ENCODE peak calls at places on chromosomes 5 and 9, in eight cellular contexts. B is brain microvascular endothelial cell, U is activated B cell treated with CpG ODN at 0.5 μM for 24 hours, S is WTC11, H is RWPE1, Y is cardiac muscle cell, W is astrocyte, F is A549. L is an unnamed sample.

GRCh38 chr5:180600554-180601041 is 9.3 kb upstream of the SCGB3A1 start:
- DNase-seq in B (no peak), U (no peak), S (peak), H (no peak), Y (no peak), W (no peak), F (no peak), L (no peak)

GRCh38 chr5:41809128-41809527 is 61.1 kb downstream of the OXCT1 start:
- DNase-seq in B (no peak), U (no peak), S (no peak), H (no peak), Y (no peak), W (no peak), F (no peak), L (no peak)

GRCh38 chr9:90020277-90020871 is 415.6 kb downstream of the GADD45G start:
- DNase-seq in B (no peak), U (no peak), S (no peak), H (peak), Y (no peak), W (peak), F (no peak), L (no peak)

GRCh38 chr5:143479394-143479793 is 75.9 kb upstream of the NR3C1 start:
- DNase-seq in B (no peak), U (no peak), S (no peak), H (peak), Y (no peak), W (no peak), F (peak), L (no peak)

GRCh38 chr5:21806271-21806670 is 1046.9 kb downstream of the CDH12 start:
- DNase-seq in B (no peak), U (no peak), S (no peak), H (no peak), Y (no peak), W (no peak), F (no peak), L (no peak)

GRCh38 chr9:88874391-88874790 is 116.9 kb upstream of the S1PR3 start:
- DNase-seq in B (no peak), U (no peak), S (no peak), H (no peak), Y (peak), W (peak), F (peak), L (no peak)

GRCh38 chr9:99040911-99041582 is 63.9 kb upstream of the TGFBR1 start:
- DNase-seq in B (peak), U (no peak), S (no peak), H (no peak), Y (no peak), W (peak), F (peak), L (peak)

GRCh38 chr5:180436936-180437335 is 57.2 kb upstream of the CNOT6 start:
- DNase-seq in B (no peak), U (no peak), S (no peak), H (no peak), Y (no peak), W (no peak), F (no peak), L (no peak)

GRCh38 chr5:141846031-141846430 is 32.2 kb downstream of the PCDH1 start:
- DNase-seq in B (peak), U (no peak), S (peak), H (no peak), Y (peak), W (peak), F (no peak), L (peak)

GRCh38 chr9:32348289-32348688 is 36.2 kb upstream of the ACO1 start:
- DNase-seq in B (no peak), U (no peak), S (no peak), H (no peak), Y (no peak), W (peak), F (no peak), L (no peak)

GRCh38 chr9:122031157-122031556 is 62.0 kb downstream of the TTLL11 start:
- DNase-seq in B (no peak), U (no peak), S (no peak), H (no peak), Y (no peak), W (no peak), F (no peak), L (no peak)

GRCh38 chr5:173795601-173796000 is 92.5 kb upstream of the CPEB4 start:
- DNase-seq in B (no peak), U (no peak), S (no peak), H (no peak), Y (peak), W (no peak), F (no peak), L (no peak)

GRCh38 chr9:133534346-133535284 is at the start of gene ADAMTSL2:
- DNase-seq in B (no peak), U (no peak), S (peak), H (peak), Y (peak), W (peak), F (no peak), L (peak)

GRCh38 chr9:18857769-18858168 is 175.2 kb downstream of the SAXO1 start:
- DNase-seq in B (peak), U (no peak), S (no peak), H (no peak), Y (no peak), W (peak), F (no peak), L (peak)

GRCh38 chr5:52007230-52007858 is 624.1 kb downstream of the ISL1 start:
- DNase-seq in B (peak), U (no peak), S (no peak), H (peak), Y (peak), W (peak), F (peak), L (peak)

GRCh38 chr9:101201626-101202025 is 173.1 kb downstream of the PLPPR1 start:
- DNase-seq in B (no peak), U (no peak), S (no peak), H (no peak), Y (no peak), W (no peak), F (no peak), L (no peak)

GRCh38 chr9:20508242-20508641 is 114.1 kb downstream of the MLLT3 start:
- DNase-seq in B (no peak), U (no peak), S (no peak), H (no peak), Y (no peak), W (no peak), F (peak), L (no peak)

GRCh38 chr5:59099270-59099994 is 516.6 kb downstream of the RAB3C start:
- DNase-seq in B (peak), U (no peak), S (no peak), H (peak), Y (no peak), W (peak), F (peak), L (peak)

GRCh38 chr5:94908889-94909480 is 290.5 kb downstream of the SLF1 start:
- DNase-seq in B (peak), U (no peak), S (no peak), H (peak), Y (peak), W (peak), F (peak), L (peak)

GRCh38 chr9:19247420-19247819 is 16.9 kb downstream of the DENND4C start:
- DNase-seq in B (no peak), U (no peak), S (no peak), H (no peak), Y (no peak), W (no peak), F (no peak), L (no peak)

GRCh38 chr5:10461904-10462542 is 20.3 kb downstream of the ROPN1L start:
- DNase-seq in B (no peak), U (no peak), S (no peak), H (no peak), Y (no peak), W (no peak), F (no peak), L (no peak)

GRCh38 chr5:111603446-111603827 is 91.1 kb upstream of the STARD4 start:
- DNase-seq in B (peak), U (no peak), S (no peak), H (no peak), Y (peak), W (peak), F (no peak), L (peak)

GRCh38 chr5:148491793-148492184 is 108.0 kb downstream of the FBXO38 start:
- DNase-seq in B (no peak), U (no peak), S (no peak), H (no peak), Y (no peak), W (no peak), F (no peak), L (no peak)

GRCh38 chr5:163259495-163259894 is 177.9 kb upstream of the CCNG1 start:
- DNase-seq in B (no peak), U (no peak), S (no peak), H (no peak), Y (no peak), W (no peak), F (no peak), L (no peak)

GRCh38 chr5:110956913-110957813 is 114.3 kb upstream of the TSLP start:
- DNase-seq in B (no peak), U (no peak), S (no peak), H (no peak), Y (no peak), W (no peak), F (no peak), L (no peak)

GRCh38 chr5:132498152-132498551 is 7.6 kb upstream of the IRF1 start:
- DNase-seq in B (no peak), U (peak), S (no peak), H (peak), Y (no peak), W (peak), F (peak), L (peak)

GRCh38 chr5:148632978-148633377 is 21.3 kb downstream of the HTR4 start:
- DNase-seq in B (no peak), U (no peak), S (no peak), H (no peak), Y (no peak), W (no peak), F (no peak), L (no peak)

GRCh38 chr5:125198270-125198974 is 452.0 kb upstream of the ZNF608 start:
- DNase-seq in B (peak), U (no peak), S (no peak), H (no peak), Y (peak), W (peak), F (no peak), L (peak)

GRCh38 chr5:51201024-51201423 is 182.2 kb upstream of the ISL1 start:
- DNase-seq in B (no peak), U (no peak), S (no peak), H (no peak), Y (no peak), W (no peak), F (no peak), L (no peak)

GRCh38 chr9:116381350-116381749 is 227.8 kb downstream of the PAPPA start:
- DNase-seq in B (no peak), U (no peak), S (no peak), H (no peak), Y (no peak), W (no peak), F (no peak), L (no peak)

GRCh38 chr9:20981486-20981885 is 50.0 kb downstream of the HACD4 start:
- DNase-seq in B (peak), U (no peak), S (no peak), H (no peak), Y (no peak), W (peak), F (peak), L (peak)

GRCh38 chr5:4189317-4189716 is 593.7 kb downstream of the IRX1 start:
- DNase-seq in B (no peak), U (no peak), S (no peak), H (no peak), Y (no peak), W (no peak), F (no peak), L (no peak)

GRCh38 chr9:132182609-132183073 is 20.8 kb downstream of the NTNG2 start:
- DNase-seq in B (no peak), U (no peak), S (no peak), H (no peak), Y (peak), W (no peak), F (peak), L (no peak)

GRCh38 chr9:80061940-80062339 is 490.2 kb downstream of the TLE4 start:
- DNase-seq in B (peak), U (no peak), S (no peak), H (no peak), Y (peak), W (peak), F (peak), L (peak)

GRCh38 chr9:87684627-87685204 is 41.2 kb upstream of the CTSL start:
- DNase-seq in B (peak), U (no peak), S (peak), H (peak), Y (peak), W (no peak), F (peak), L (peak)

GRCh38 chr9:928363-929042 is 48.0 kb upstream of the DMRT3 start:
- DNase-seq in B (no peak), U (no peak), S (peak), H (peak), Y (peak), W (no peak), F (peak), L (no peak)

DNA sequence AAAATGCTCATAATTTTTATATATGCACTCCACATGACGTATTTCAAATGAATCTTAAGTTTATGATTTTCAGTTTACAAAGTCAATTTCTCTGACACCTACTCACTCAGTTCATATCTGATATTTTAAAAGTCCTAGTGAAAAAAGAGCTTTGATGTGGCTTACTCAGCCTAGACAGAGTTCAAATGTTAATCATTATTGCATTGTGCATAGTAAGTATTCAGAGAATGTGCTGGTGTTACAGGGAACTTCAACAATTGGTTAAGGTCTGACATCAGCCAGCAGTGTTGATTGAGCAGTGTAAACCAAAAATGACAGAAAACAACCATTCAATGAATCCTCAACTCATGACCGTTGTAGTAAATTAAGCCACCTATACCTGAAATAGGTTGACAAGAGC is 147.2 kb upstream of the LHFPL2 start:
- DNase-seq in B (no peak), U (no peak), S (no peak), H (no peak), Y (no peak), W (peak), F (peak), L (peak)
- TF ChIP-seq CTCF in B (no peak), U (no peak), S (no peak), H (no peak), Y (no peak), W (no peak), F (no peak), L (no peak)

DNA sequence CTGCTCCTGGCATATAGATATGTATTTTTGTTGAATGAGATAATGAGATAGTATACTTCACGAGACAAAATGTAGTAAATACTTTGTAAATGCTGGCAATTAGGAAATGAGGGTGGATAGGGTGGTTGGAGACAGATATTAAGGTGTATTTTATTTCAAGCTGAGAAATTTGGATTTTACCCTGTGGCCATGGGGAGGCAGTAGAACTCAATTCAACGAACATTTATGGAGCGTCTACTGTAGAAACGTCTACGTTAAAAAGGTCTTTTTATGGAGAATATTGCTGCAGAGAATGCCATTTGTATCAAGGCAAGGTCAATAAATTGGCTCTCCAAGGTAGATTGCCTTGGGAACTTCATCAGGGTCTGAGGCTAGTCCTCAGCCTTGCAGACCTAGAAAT is 21.5 kb upstream of the RALGPS1 start:
- DNase-seq in B (no peak), U (no peak), S (no peak), H (no peak), Y (no peak), W (no peak), F (no peak), L (no peak)
- TF ChIP-seq CTCF in B (peak), U (no peak), S (no peak), H (peak), Y (peak), W (peak), F (peak), L (no peak)

DNA sequence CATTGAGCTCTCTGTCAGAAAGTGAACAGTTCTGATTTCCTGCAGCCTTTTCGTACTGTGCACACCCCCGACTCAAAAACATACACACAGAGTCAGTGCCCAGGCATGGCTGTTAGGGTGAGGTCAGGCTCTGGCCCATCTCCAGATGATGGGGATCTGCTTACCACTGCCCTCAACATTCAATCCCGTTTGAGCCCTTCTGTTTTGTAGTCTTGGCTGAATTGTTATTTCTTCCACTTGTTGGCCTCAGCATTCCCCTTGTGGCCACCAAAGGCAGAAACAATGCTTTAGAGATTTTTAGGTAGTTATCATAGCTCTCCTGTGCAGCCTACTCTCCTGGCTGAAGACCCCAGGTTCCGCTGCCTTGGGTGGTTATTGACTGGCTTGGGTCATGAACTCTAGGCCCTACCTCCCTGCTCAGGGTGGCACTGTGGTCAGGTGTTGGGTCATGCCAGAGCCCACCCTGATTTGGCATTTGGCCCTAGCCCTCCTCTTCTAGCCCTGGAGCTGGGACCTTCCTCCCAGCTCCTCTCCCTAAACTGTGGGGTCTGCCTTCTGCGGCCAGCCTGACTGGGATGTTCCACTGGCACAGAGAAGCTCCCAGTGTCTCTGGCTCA is 7.8 kb upstream of the MYOZ3 start:
- DNase-seq in B (no peak), U (no peak), S (no peak), H (no peak), Y (no peak), W (peak), F (no peak), L (peak)
- TF ChIP-seq CTCF in B (peak), U (no peak), S (no peak), H (no peak), Y (peak), W (peak), F (no peak), L (peak)

GRCh38 chr5:43604699-43605098 is 1.7 kb downstream of the NNT start:
- DNase-seq in B (no peak), U (no peak), S (no peak), H (no peak), Y (no peak), W (no peak), F (no peak), L (no peak)

GRCh38 chr5:43608406-43608805 is 5.4 kb downstream of the NNT start:
- DNase-seq in B (no peak), U (no peak), S (no peak), H (no peak), Y (no peak), W (no peak), F (no peak), L (peak)

GRCh38 chr5:43613370-43613769 is 10.4 kb downstream of the NNT start:
- DNase-seq in B (no peak), U (no peak), S (no peak), H (no peak), Y (no peak), W (no peak), F (no peak), L (no peak)

GRCh38 chr5:43606351-43606750 is 3.4 kb downstream of the NNT start:
- DNase-seq in B (no peak), U (no peak), S (no peak), H (no peak), Y (no peak), W (no peak), F (no peak), L (no peak)

DNA sequence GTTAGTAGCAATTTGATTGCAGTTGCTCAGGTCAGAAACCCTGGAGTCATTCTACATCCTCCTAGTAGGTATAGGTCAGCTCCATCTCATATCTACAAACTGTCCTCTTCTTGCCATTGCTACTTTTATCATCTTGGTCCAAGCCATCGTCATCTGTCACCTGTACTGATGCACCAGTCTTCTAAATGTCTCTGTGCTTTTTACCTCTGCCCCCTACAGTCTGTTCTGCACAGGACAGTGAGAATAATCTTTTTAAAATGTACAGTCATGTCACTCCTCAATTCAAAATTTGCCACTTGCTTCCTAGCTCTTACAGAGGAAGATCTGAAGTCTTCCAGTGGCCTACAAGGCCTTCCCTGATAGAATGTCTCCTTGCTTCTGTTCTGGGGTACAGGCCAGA is 6.8 kb downstream of the NNT start:
- DNase-seq in B (no peak), U (no peak), S (no peak), H (no peak), Y (no peak), W (no peak), F (peak), L (peak)
- TF ChIP-seq CTCF in B (peak), U (no peak), S (no peak), H (no peak), Y (peak), W (peak), F (no peak), L (peak)

DNA sequence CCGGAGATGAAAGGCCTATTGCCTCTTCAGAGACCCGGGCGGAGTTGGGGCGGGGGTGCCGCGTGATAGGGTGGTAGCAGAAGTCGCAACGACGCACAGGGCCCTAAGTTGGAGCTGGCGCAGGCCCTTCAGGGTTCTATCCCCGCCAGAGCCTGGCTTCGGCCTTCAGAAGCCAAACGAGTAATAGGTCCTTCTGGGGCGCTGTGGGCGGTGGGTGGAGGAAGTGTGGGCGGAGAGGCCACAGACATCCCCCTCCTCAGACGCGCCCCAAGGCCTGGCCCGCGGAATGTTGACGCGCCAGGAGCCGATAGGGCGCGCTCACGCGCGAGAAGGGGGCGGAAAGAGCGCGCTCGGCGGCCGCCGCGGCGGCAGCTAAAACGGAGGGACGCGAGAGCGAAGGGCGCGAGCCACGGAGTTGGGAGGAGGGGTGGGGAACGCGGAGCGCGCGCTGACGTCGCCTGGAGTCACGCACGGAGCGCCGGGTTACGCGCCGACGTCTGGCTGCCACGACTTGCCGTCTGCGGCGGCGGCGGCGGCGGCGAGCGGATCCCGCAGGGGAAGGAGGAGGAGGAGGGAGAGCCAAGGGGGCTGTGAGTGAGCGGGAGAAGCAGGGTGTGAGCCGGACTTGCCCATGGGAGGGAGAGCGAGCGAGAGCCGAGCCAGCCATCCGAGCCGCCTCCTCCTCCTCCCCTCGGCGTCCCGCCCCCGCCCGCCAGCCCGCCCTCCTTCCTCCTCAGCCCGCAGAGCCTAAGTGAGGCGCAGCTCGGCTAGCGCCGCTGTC is 6.4 kb upstream of the PURA start:
- DNase-seq in B (peak), U (peak), S (peak), H (peak), Y (peak), W (peak), F (peak), L (peak)
- TF ChIP-seq CTCF in B (peak), U (no peak), S (no peak), H (peak), Y (peak), W (no peak), F (peak), L (peak)

L was measured in foreskin fibroblast.